ENCODE peak calls at places on chromosomes 11 and 22, in nine cellular contexts. F is lung microvascular endothelial cell; J is GM20000; U is CD4-positive, alpha-beta T cell; R is progenitor cell of endocrine pancreas; P is occipital lobe; B is posterior vena cava; X is cerebellar cortex; W is COR-L47. Y is an unnamed sample.

GRCh38 chr11:115141715-115142114 is 362.5 kb downstream of the CADM1 start:
- DNase-seq in F (no peak), J (no peak), U (no peak), R (no peak), P (no peak), B (no peak), X (peak), W (no peak), Y (no peak)

GRCh38 chr11:120575461-120575860 is 63.9 kb downstream of the GRIK4 start:
- DNase-seq in F (no peak), J (no peak), U (no peak), R (no peak), P (no peak), B (no peak), X (no peak), W (no peak), Y (no peak)

GRCh38 chr22:19728271-19728670 is 4.9 kb downstream of the GP1BB start:
- DNase-seq in F (no peak), J (no peak), U (no peak), R (no peak), P (no peak), B (no peak), X (peak), W (no peak), Y (no peak)

GRCh38 chr22:43126506-43127165 is 16.1 kb downstream of the BIK start:
- DNase-seq in F (peak), J (no peak), U (no peak), R (no peak), P (no peak), B (no peak), X (no peak), W (no peak), Y (no peak)

GRCh38 chr22:30005213-30005857 is 74.9 kb upstream of the HORMAD2 start:
- DNase-seq in F (peak), J (peak), U (peak), R (peak), P (peak), B (peak), X (peak), W (peak), Y (peak)

GRCh38 chr11:90646706-90647105 is 423.9 kb upstream of the CHORDC1 start:
- DNase-seq in F (no peak), J (no peak), U (no peak), R (no peak), P (no peak), B (no peak), X (no peak), W (no peak), Y (no peak)

GRCh38 chr22:17774928-17775675 is 833 bp upstream of the BID start:
- DNase-seq in F (no peak), J (no peak), U (no peak), R (no peak), P (no peak), B (no peak), X (peak), W (no peak), Y (no peak)

GRCh38 chr22:22788460-22789037 is 99.1 kb upstream of the IGLL5 start:
- DNase-seq in F (no peak), J (no peak), U (no peak), R (no peak), P (no peak), B (no peak), X (no peak), W (no peak), Y (no peak)

GRCh38 chr22:29031236-29031982 is 30.2 kb downstream of the C22orf31 start:
- DNase-seq in F (peak), J (no peak), U (no peak), R (no peak), P (no peak), B (peak), X (peak), W (no peak), Y (no peak)

GRCh38 chr11:47593934-47594855 is at the start of gene C1QTNF4:
- DNase-seq in F (no peak), J (no peak), U (no peak), R (peak), P (no peak), B (no peak), X (peak), W (no peak), Y (no peak)

GRCh38 chr11:124875943-124876817 is 10.9 kb downstream of the ROBO3 start:
- DNase-seq in F (peak), J (peak), U (peak), R (peak), P (peak), B (peak), X (peak), W (peak), Y (peak)

GRCh38 chr11:889261-889660 is 21.3 kb downstream of the CHID1 start:
- DNase-seq in F (no peak), J (no peak), U (no peak), R (no peak), P (no peak), B (no peak), X (no peak), W (no peak), Y (no peak)

GRCh38 chr11:94521684-94522083 is 9.4 kb downstream of the C11orf97 start:
- DNase-seq in F (peak), J (no peak), U (no peak), R (no peak), P (no peak), B (no peak), X (peak), W (no peak), Y (no peak)

GRCh38 chr22:30309981-30310672 is 16.6 kb downstream of the TBC1D10A start:
- DNase-seq in F (peak), J (peak), U (no peak), R (no peak), P (no peak), B (no peak), X (no peak), W (no peak), Y (peak)

GRCh38 chr22:42338502-42338901 is 68.0 kb upstream of the TCF20 start:
- DNase-seq in F (no peak), J (no peak), U (no peak), R (no peak), P (peak), B (no peak), X (no peak), W (no peak), Y (no peak)

GRCh38 chr11:88827018-88827676 is 238.6 kb downstream of the GRM5 start:
- DNase-seq in F (no peak), J (no peak), U (no peak), R (no peak), P (no peak), B (no peak), X (no peak), W (no peak), Y (no peak)

GRCh38 chr11:4891996-4892640 is 10.4 kb downstream of the OR51T1 start:
- DNase-seq in F (peak), J (no peak), U (no peak), R (no peak), P (no peak), B (no peak), X (no peak), W (no peak), Y (no peak)